ENCODE peak calls at places on chromosomes 12 and 14, in five cellular contexts. One of them, this sample, is unnamed.

GRCh38 chr14:61247935-61248334 is 33.2 kb downstream of the TMEM30B start:
- DNase-seq in AG08396: peak
- DNase-seq in midbrain: no peak
- DNase-seq in DMS79 treated with DMSO at 0.1 percent for 48 hours: no peak
- DNase-seq in stimulated activated CD4-positive, alpha-beta T cell treated with anti-CD3 and anti-CD28 coated beads, Interleukin-12 subunit alpha, Interleukin-12 subunit beta, amount 100 ng/mL, for 4 hours: no peak
- DNase-seq in this sample: no peak

GRCh38 chr12:6462234-6462995 is 8.1 kb downstream of the VAMP1 start:
- DNase-seq in AG08396: no peak
- DNase-seq in midbrain: no peak
- DNase-seq in DMS79 treated with DMSO at 0.1 percent for 48 hours: no peak
- DNase-seq in stimulated activated CD4-positive, alpha-beta T cell treated with anti-CD3 and anti-CD28 coated beads, Interleukin-12 subunit alpha, Interleukin-12 subunit beta, amount 100 ng/mL, for 4 hours: no peak
- DNase-seq in this sample: no peak

GRCh38 chr14:54683882-54684794 is 117.2 kb downstream of the SAMD4A start:
- DNase-seq in AG08396: peak
- DNase-seq in midbrain: no peak
- DNase-seq in DMS79 treated with DMSO at 0.1 percent for 48 hours: no peak
- DNase-seq in stimulated activated CD4-positive, alpha-beta T cell treated with anti-CD3 and anti-CD28 coated beads, Interleukin-12 subunit alpha, Interleukin-12 subunit beta, amount 100 ng/mL, for 4 hours: no peak
- DNase-seq in this sample: no peak

GRCh38 chr12:52007158-52007921 is 594 bp downstream of the TAMALIN start:
- DNase-seq in AG08396: no peak
- DNase-seq in midbrain: no peak
- DNase-seq in DMS79 treated with DMSO at 0.1 percent for 48 hours: no peak
- DNase-seq in stimulated activated CD4-positive, alpha-beta T cell treated with anti-CD3 and anti-CD28 coated beads, Interleukin-12 subunit alpha, Interleukin-12 subunit beta, amount 100 ng/mL, for 4 hours: peak
- DNase-seq in this sample: no peak

GRCh38 chr12:83826112-83826511 is 1086.5 kb downstream of the SLC6A15 start:
- DNase-seq in AG08396: peak
- DNase-seq in midbrain: peak
- DNase-seq in DMS79 treated with DMSO at 0.1 percent for 48 hours: no peak
- DNase-seq in stimulated activated CD4-positive, alpha-beta T cell treated with anti-CD3 and anti-CD28 coated beads, Interleukin-12 subunit alpha, Interleukin-12 subunit beta, amount 100 ng/mL, for 4 hours: peak
- DNase-seq in this sample: no peak

GRCh38 chr14:66434464-66434863 is 51.7 kb upstream of the CCDC196 start:
- DNase-seq in AG08396: no peak
- DNase-seq in midbrain: no peak
- DNase-seq in DMS79 treated with DMSO at 0.1 percent for 48 hours: no peak
- DNase-seq in stimulated activated CD4-positive, alpha-beta T cell treated with anti-CD3 and anti-CD28 coated beads, Interleukin-12 subunit alpha, Interleukin-12 subunit beta, amount 100 ng/mL, for 4 hours: no peak
- DNase-seq in this sample: no peak

GRCh38 chr14:32259368-32260013 is 56.4 kb upstream of the RNU6-8 start:
- DNase-seq in AG08396: peak
- DNase-seq in midbrain: no peak
- DNase-seq in DMS79 treated with DMSO at 0.1 percent for 48 hours: no peak
- DNase-seq in stimulated activated CD4-positive, alpha-beta T cell treated with anti-CD3 and anti-CD28 coated beads, Interleukin-12 subunit alpha, Interleukin-12 subunit beta, amount 100 ng/mL, for 4 hours: no peak
- DNase-seq in this sample: no peak

GRCh38 chr12:64004639-64005038 is 160.1 kb downstream of the SRGAP1 start:
- DNase-seq in AG08396: no peak
- DNase-seq in midbrain: no peak
- DNase-seq in DMS79 treated with DMSO at 0.1 percent for 48 hours: no peak
- DNase-seq in stimulated activated CD4-positive, alpha-beta T cell treated with anti-CD3 and anti-CD28 coated beads, Interleukin-12 subunit alpha, Interleukin-12 subunit beta, amount 100 ng/mL, for 4 hours: no peak
- DNase-seq in this sample: no peak

GRCh38 chr14:81436296-81437138 is 36.4 kb upstream of the STON2 start:
- DNase-seq in AG08396: peak
- DNase-seq in midbrain: peak
- DNase-seq in DMS79 treated with DMSO at 0.1 percent for 48 hours: peak
- DNase-seq in stimulated activated CD4-positive, alpha-beta T cell treated with anti-CD3 and anti-CD28 coated beads, Interleukin-12 subunit alpha, Interleukin-12 subunit beta, amount 100 ng/mL, for 4 hours: peak
- DNase-seq in this sample: peak

GRCh38 chr12:104658085-104658484 is 201.3 kb downstream of the CHST11 start:
- DNase-seq in AG08396: no peak
- DNase-seq in midbrain: no peak
- DNase-seq in DMS79 treated with DMSO at 0.1 percent for 48 hours: no peak
- DNase-seq in stimulated activated CD4-positive, alpha-beta T cell treated with anti-CD3 and anti-CD28 coated beads, Interleukin-12 subunit alpha, Interleukin-12 subunit beta, amount 100 ng/mL, for 4 hours: no peak
- DNase-seq in this sample: no peak

GRCh38 chr14:104707629-104708595 is 16.1 kb upstream of the ADSS1 start:
- DNase-seq in AG08396: no peak
- DNase-seq in midbrain: no peak
- DNase-seq in DMS79 treated with DMSO at 0.1 percent for 48 hours: no peak
- DNase-seq in stimulated activated CD4-positive, alpha-beta T cell treated with anti-CD3 and anti-CD28 coated beads, Interleukin-12 subunit alpha, Interleukin-12 subunit beta, amount 100 ng/mL, for 4 hours: no peak
- DNase-seq in this sample: no peak

GRCh38 chr12:122421263-122421814 is 1.1 kb downstream of the CLIP1 start:
- DNase-seq in AG08396: peak
- DNase-seq in midbrain: peak
- DNase-seq in DMS79 treated with DMSO at 0.1 percent for 48 hours: no peak
- DNase-seq in stimulated activated CD4-positive, alpha-beta T cell treated with anti-CD3 and anti-CD28 coated beads, Interleukin-12 subunit alpha, Interleukin-12 subunit beta, amount 100 ng/mL, for 4 hours: no peak
- DNase-seq in this sample: peak

GRCh38 chr12:80040075-80040738 is 59.1 kb upstream of the OTOGL start:
- DNase-seq in AG08396: no peak
- DNase-seq in midbrain: no peak
- DNase-seq in DMS79 treated with DMSO at 0.1 percent for 48 hours: no peak
- DNase-seq in stimulated activated CD4-positive, alpha-beta T cell treated with anti-CD3 and anti-CD28 coated beads, Interleukin-12 subunit alpha, Interleukin-12 subunit beta, amount 100 ng/mL, for 4 hours: no peak
- DNase-seq in this sample: no peak